ENCODE peak calls at places on chromosomes 11 and 22, in seven cellular contexts. One of them, this sample, is unnamed.

GRCh38 chr22:31128156-31128555 is 5.4 kb downstream of the INPP5J start:
- DNase-seq in NCI-H524 treated with DMSO at 0.1 percent for 48 hours: no peak
- DNase-seq in ELR: no peak
- DNase-seq in activated CD4-positive, alpha-beta T cell treated with anti-CD3 and anti-CD28 coated beads, Interleukin-2, amount 10 ng/mL, durations not matched to agents 24 days and 14 days: no peak
- DNase-seq in activated naive CD8-positive, alpha-beta T cell treated with anti-CD3 and anti-CD28 coated beads, Interleukin-2, amount 50 U/mL, for 24 hours: no peak
- DNase-seq in ovary: no peak
- DNase-seq in stimulated activated CD4-positive, alpha-beta T cell treated with anti-CD3 and anti-CD28 coated beads, Interleukin-2, amount 100 ng/mL, for 24 hours: no peak
- DNase-seq in this sample: no peak

GRCh38 chr11:65423516-65424199 is 1.1 kb downstream of the NEAT1 start:
- DNase-seq in NCI-H524 treated with DMSO at 0.1 percent for 48 hours: no peak
- DNase-seq in ELR: no peak
- DNase-seq in activated CD4-positive, alpha-beta T cell treated with anti-CD3 and anti-CD28 coated beads, Interleukin-2, amount 10 ng/mL, durations not matched to agents 24 days and 14 days: peak; percentile 82
- DNase-seq in activated naive CD8-positive, alpha-beta T cell treated with anti-CD3 and anti-CD28 coated beads, Interleukin-2, amount 50 U/mL, for 24 hours: no peak
- DNase-seq in ovary: peak; percentile 50
- DNase-seq in stimulated activated CD4-positive, alpha-beta T cell treated with anti-CD3 and anti-CD28 coated beads, Interleukin-2, amount 100 ng/mL, for 24 hours: peak; percentile 50
- DNase-seq in this sample: peak; percentile 55

GRCh38 chr11:116731821-116732739 is 40.7 kb downstream of the BUD13 start:
- DNase-seq in NCI-H524 treated with DMSO at 0.1 percent for 48 hours: no peak
- DNase-seq in ELR: no peak
- DNase-seq in activated CD4-positive, alpha-beta T cell treated with anti-CD3 and anti-CD28 coated beads, Interleukin-2, amount 10 ng/mL, durations not matched to agents 24 days and 14 days: no peak
- DNase-seq in activated naive CD8-positive, alpha-beta T cell treated with anti-CD3 and anti-CD28 coated beads, Interleukin-2, amount 50 U/mL, for 24 hours: no peak
- DNase-seq in ovary: no peak
- DNase-seq in stimulated activated CD4-positive, alpha-beta T cell treated with anti-CD3 and anti-CD28 coated beads, Interleukin-2, amount 100 ng/mL, for 24 hours: no peak
- DNase-seq in this sample: no peak

GRCh38 chr11:11973866-11974265 is 34.6 kb downstream of the DKK3 start:
- DNase-seq in NCI-H524 treated with DMSO at 0.1 percent for 48 hours: no peak
- DNase-seq in ELR: no peak
- DNase-seq in activated CD4-positive, alpha-beta T cell treated with anti-CD3 and anti-CD28 coated beads, Interleukin-2, amount 10 ng/mL, durations not matched to agents 24 days and 14 days: no peak
- DNase-seq in activated naive CD8-positive, alpha-beta T cell treated with anti-CD3 and anti-CD28 coated beads, Interleukin-2, amount 50 U/mL, for 24 hours: no peak
- DNase-seq in ovary: no peak
- DNase-seq in stimulated activated CD4-positive, alpha-beta T cell treated with anti-CD3 and anti-CD28 coated beads, Interleukin-2, amount 100 ng/mL, for 24 hours: no peak
- DNase-seq in this sample: no peak

GRCh38 chr11:29159552-29160465 is 857.0 kb downstream of the KCNA4 start:
- DNase-seq in NCI-H524 treated with DMSO at 0.1 percent for 48 hours: no peak
- DNase-seq in ELR: peak; percentile 85
- DNase-seq in activated CD4-positive, alpha-beta T cell treated with anti-CD3 and anti-CD28 coated beads, Interleukin-2, amount 10 ng/mL, durations not matched to agents 24 days and 14 days: no peak
- DNase-seq in activated naive CD8-positive, alpha-beta T cell treated with anti-CD3 and anti-CD28 coated beads, Interleukin-2, amount 50 U/mL, for 24 hours: no peak
- DNase-seq in ovary: peak; percentile 16
- DNase-seq in stimulated activated CD4-positive, alpha-beta T cell treated with anti-CD3 and anti-CD28 coated beads, Interleukin-2, amount 100 ng/mL, for 24 hours: no peak
- DNase-seq in this sample: peak; percentile 24

GRCh38 chr11:7536102-7536501 is 22.3 kb downstream of the PPFIBP2 start:
- DNase-seq in NCI-H524 treated with DMSO at 0.1 percent for 48 hours: no peak
- DNase-seq in ELR: peak; percentile 15
- DNase-seq in activated CD4-positive, alpha-beta T cell treated with anti-CD3 and anti-CD28 coated beads, Interleukin-2, amount 10 ng/mL, durations not matched to agents 24 days and 14 days: no peak
- DNase-seq in activated naive CD8-positive, alpha-beta T cell treated with anti-CD3 and anti-CD28 coated beads, Interleukin-2, amount 50 U/mL, for 24 hours: no peak
- DNase-seq in ovary: no peak
- DNase-seq in stimulated activated CD4-positive, alpha-beta T cell treated with anti-CD3 and anti-CD28 coated beads, Interleukin-2, amount 100 ng/mL, for 24 hours: no peak
- DNase-seq in this sample: no peak

GRCh38 chr22:46660604-46661201 is 40.5 kb downstream of the GRAMD4 start:
- DNase-seq in NCI-H524 treated with DMSO at 0.1 percent for 48 hours: no peak
- DNase-seq in ELR: no peak
- DNase-seq in activated CD4-positive, alpha-beta T cell treated with anti-CD3 and anti-CD28 coated beads, Interleukin-2, amount 10 ng/mL, durations not matched to agents 24 days and 14 days: no peak
- DNase-seq in activated naive CD8-positive, alpha-beta T cell treated with anti-CD3 and anti-CD28 coated beads, Interleukin-2, amount 50 U/mL, for 24 hours: no peak
- DNase-seq in ovary: no peak
- DNase-seq in stimulated activated CD4-positive, alpha-beta T cell treated with anti-CD3 and anti-CD28 coated beads, Interleukin-2, amount 100 ng/mL, for 24 hours: no peak
- DNase-seq in this sample: peak; percentile 71

GRCh38 chr22:44758354-44758969 is 6.1 kb downstream of the ARHGAP8 start:
- DNase-seq in NCI-H524 treated with DMSO at 0.1 percent for 48 hours: peak; percentile 18
- DNase-seq in ELR: peak; percentile 44
- DNase-seq in activated CD4-positive, alpha-beta T cell treated with anti-CD3 and anti-CD28 coated beads, Interleukin-2, amount 10 ng/mL, durations not matched to agents 24 days and 14 days: no peak
- DNase-seq in activated naive CD8-positive, alpha-beta T cell treated with anti-CD3 and anti-CD28 coated beads, Interleukin-2, amount 50 U/mL, for 24 hours: no peak
- DNase-seq in ovary: no peak
- DNase-seq in stimulated activated CD4-positive, alpha-beta T cell treated with anti-CD3 and anti-CD28 coated beads, Interleukin-2, amount 100 ng/mL, for 24 hours: no peak
- DNase-seq in this sample: peak; percentile 67

GRCh38 chr11:12399355-12399754 is 22.0 kb downstream of the PARVA start:
- DNase-seq in NCI-H524 treated with DMSO at 0.1 percent for 48 hours: no peak
- DNase-seq in ELR: no peak
- DNase-seq in activated CD4-positive, alpha-beta T cell treated with anti-CD3 and anti-CD28 coated beads, Interleukin-2, amount 10 ng/mL, durations not matched to agents 24 days and 14 days: no peak
- DNase-seq in activated naive CD8-positive, alpha-beta T cell treated with anti-CD3 and anti-CD28 coated beads, Interleukin-2, amount 50 U/mL, for 24 hours: no peak
- DNase-seq in ovary: no peak
- DNase-seq in stimulated activated CD4-positive, alpha-beta T cell treated with anti-CD3 and anti-CD28 coated beads, Interleukin-2, amount 100 ng/mL, for 24 hours: no peak
- DNase-seq in this sample: no peak

GRCh38 chr11:134846776-134847722 is 435.0 kb upstream of the B3GAT1 start:
- DNase-seq in NCI-H524 treated with DMSO at 0.1 percent for 48 hours: no peak
- DNase-seq in ELR: no peak
- DNase-seq in activated CD4-positive, alpha-beta T cell treated with anti-CD3 and anti-CD28 coated beads, Interleukin-2, amount 10 ng/mL, durations not matched to agents 24 days and 14 days: no peak
- DNase-seq in activated naive CD8-positive, alpha-beta T cell treated with anti-CD3 and anti-CD28 coated beads, Interleukin-2, amount 50 U/mL, for 24 hours: no peak
- DNase-seq in ovary: no peak
- DNase-seq in stimulated activated CD4-positive, alpha-beta T cell treated with anti-CD3 and anti-CD28 coated beads, Interleukin-2, amount 100 ng/mL, for 24 hours: no peak
- DNase-seq in this sample: no peak

GRCh38 chr11:12214751-12215150 is 104.4 kb downstream of the MICAL2 start:
- DNase-seq in NCI-H524 treated with DMSO at 0.1 percent for 48 hours: no peak
- DNase-seq in ELR: no peak
- DNase-seq in activated CD4-positive, alpha-beta T cell treated with anti-CD3 and anti-CD28 coated beads, Interleukin-2, amount 10 ng/mL, durations not matched to agents 24 days and 14 days: no peak
- DNase-seq in activated naive CD8-positive, alpha-beta T cell treated with anti-CD3 and anti-CD28 coated beads, Interleukin-2, amount 50 U/mL, for 24 hours: no peak
- DNase-seq in ovary: no peak
- DNase-seq in stimulated activated CD4-positive, alpha-beta T cell treated with anti-CD3 and anti-CD28 coated beads, Interleukin-2, amount 100 ng/mL, for 24 hours: no peak
- DNase-seq in this sample: no peak

GRCh38 chr11:20913113-20913512 is 243.7 kb downstream of the NELL1 start:
- DNase-seq in NCI-H524 treated with DMSO at 0.1 percent for 48 hours: no peak
- DNase-seq in ELR: no peak
- DNase-seq in activated CD4-positive, alpha-beta T cell treated with anti-CD3 and anti-CD28 coated beads, Interleukin-2, amount 10 ng/mL, durations not matched to agents 24 days and 14 days: no peak
- DNase-seq in activated naive CD8-positive, alpha-beta T cell treated with anti-CD3 and anti-CD28 coated beads, Interleukin-2, amount 50 U/mL, for 24 hours: no peak
- DNase-seq in ovary: no peak
- DNase-seq in stimulated activated CD4-positive, alpha-beta T cell treated with anti-CD3 and anti-CD28 coated beads, Interleukin-2, amount 100 ng/mL, for 24 hours: no peak
- DNase-seq in this sample: no peak

GRCh38 chr22:27512283-27512761 is 289.2 kb downstream of the MN1 start:
- DNase-seq in NCI-H524 treated with DMSO at 0.1 percent for 48 hours: no peak
- DNase-seq in ELR: peak; percentile 94
- DNase-seq in activated CD4-positive, alpha-beta T cell treated with anti-CD3 and anti-CD28 coated beads, Interleukin-2, amount 10 ng/mL, durations not matched to agents 24 days and 14 days: no peak
- DNase-seq in activated naive CD8-positive, alpha-beta T cell treated with anti-CD3 and anti-CD28 coated beads, Interleukin-2, amount 50 U/mL, for 24 hours: no peak
- DNase-seq in ovary: peak; percentile 96
- DNase-seq in stimulated activated CD4-positive, alpha-beta T cell treated with anti-CD3 and anti-CD28 coated beads, Interleukin-2, amount 100 ng/mL, for 24 hours: no peak
- DNase-seq in this sample: no peak

GRCh38 chr11:90204832-90205646 is 17.8 kb downstream of the CHORDC1 start:
- DNase-seq in NCI-H524 treated with DMSO at 0.1 percent for 48 hours: peak; percentile 7
- DNase-seq in ELR: peak; percentile 65
- DNase-seq in activated CD4-positive, alpha-beta T cell treated with anti-CD3 and anti-CD28 coated beads, Interleukin-2, amount 10 ng/mL, durations not matched to agents 24 days and 14 days: peak; percentile 68
- DNase-seq in activated naive CD8-positive, alpha-beta T cell treated with anti-CD3 and anti-CD28 coated beads, Interleukin-2, amount 50 U/mL, for 24 hours: no peak
- DNase-seq in ovary: no peak
- DNase-seq in stimulated activated CD4-positive, alpha-beta T cell treated with anti-CD3 and anti-CD28 coated beads, Interleukin-2, amount 100 ng/mL, for 24 hours: no peak
- DNase-seq in this sample: peak; percentile 28